ENCODE peak calls at places on chromosomes 3 and 15, in seven cellular contexts. R is RKO; E is GM19239; M is AG09319; L is naive thymus-derived CD8-positive, alpha-beta T cell; H is stomach; A is COR-L47. O is an unnamed sample.

GRCh38 chr15:66679657-66680108 is 22.4 kb upstream of the SMAD6 start:
- DNase-seq in E (no peak), M (no peak), H (peak; percentile 36), L (no peak), R (no peak), A (no peak), O (no peak)

GRCh38 chr3:120615863-120616599 is 19.9 kb downstream of the NDUFB4 start:
- DNase-seq in R (peak; percentile 51), M (peak; percentile 4), E (no peak), A (no peak), H (no peak), L (no peak), O (peak; percentile 94)

GRCh38 chr3:84666468-84666867 is 292.3 kb upstream of the CADM2 start:
- DNase-seq in R (peak; percentile 4), A (no peak), M (no peak), L (no peak), E (no peak), H (no peak), O (no peak)

GRCh38 chr3:98846101-98846500 is 55.4 kb downstream of the DCBLD2 start:
- DNase-seq in M (no peak), H (no peak), E (no peak), R (no peak), A (no peak), L (no peak), O (no peak)

GRCh38 chr3:72746412-72747411 is 101.5 kb downstream of the SHQ1 start:
- DNase-seq in M (no peak), R (no peak), L (no peak), E (no peak), H (no peak), A (no peak), O (no peak)

GRCh38 chr3:134710313-134710680 is 59.5 kb upstream of the KY start:
- DNase-seq in E (no peak), L (no peak), H (no peak), M (no peak), A (no peak), R (no peak), O (peak; percentile 64)

GRCh38 chr3:46498916-46499519 is 1.2 kb downstream of the RTP3 start:
- DNase-seq in R (no peak), L (no peak), M (no peak), H (no peak), E (no peak), A (no peak), O (no peak)

GRCh38 chr3:71581981-71582611 is 1.4 kb downstream of the FOXP1 start:
- DNase-seq in A (no peak), E (no peak), M (no peak), R (peak; percentile 64), H (peak; percentile 53), L (peak; percentile 22), O (no peak)

GRCh38 chr3:150216866-150217600 is 191.1 kb upstream of the TSC22D2 start:
- DNase-seq in A (peak; percentile 76), L (no peak), H (no peak), M (no peak), R (no peak), E (no peak), O (no peak)

GRCh38 chr15:43776101-43776717 is 557 bp downstream of the ELL3 start:
- DNase-seq in H (peak; percentile 45), M (no peak), R (no peak), L (no peak), A (no peak), E (peak; percentile 49), O (no peak)

GRCh38 chr3:127157181-127157828 is 35.6 kb upstream of the PRR23E start:
- DNase-seq in M (no peak), H (no peak), R (no peak), A (peak; percentile 99), E (no peak), L (no peak), O (no peak)

GRCh38 chr3:70805044-70805732 is 492.8 kb upstream of the MDFIC2 start:
- DNase-seq in R (no peak), E (no peak), M (no peak), A (no peak), L (no peak), H (no peak), O (no peak)

GRCh38 chr15:29568840-29569532 is 253.3 kb downstream of the TJP1 start:
- DNase-seq in R (no peak), M (no peak), E (no peak), A (peak; percentile 72), H (no peak), L (no peak), O (no peak)

GRCh38 chr3:149417174-149417573 is 39.7 kb upstream of the TM4SF1 start:
- DNase-seq in M (no peak), E (peak; percentile 12), R (no peak), A (no peak), L (no peak), H (no peak), O (no peak)

GRCh38 chr15:85388962-85389361 is 8.6 kb downstream of the AKAP13 start:
- DNase-seq in M (no peak), L (no peak), R (no peak), A (no peak), E (no peak), H (no peak), O (no peak)

GRCh38 chr3:48268936-48269551 is 28.1 kb downstream of the ZNF589 start:
- DNase-seq in L (no peak), H (no peak), E (no peak), A (no peak), M (no peak), R (no peak), O (no peak)

GRCh38 chr15:101189341-101189679 is 62.5 kb downstream of the CHSY1 start:
- DNase-seq in R (no peak), M (no peak), E (no peak), H (no peak), L (no peak), A (no peak), O (no peak)

GRCh38 chr3:49636883-49637609 is 37.1 kb upstream of the APEH start:
- DNase-seq in A (no peak), E (no peak), H (no peak), R (no peak), L (no peak), M (no peak), O (no peak)

GRCh38 chr3:136835817-136836510 is 17.0 kb downstream of the SLC35G2 start:
- DNase-seq in M (no peak), L (no peak), E (no peak), R (no peak), A (no peak), H (no peak), O (no peak)

GRCh38 chr3:124714218-124714853 is 15.9 kb upstream of the UMPS start:
- DNase-seq in R (no peak), E (no peak), A (no peak), L (no peak), M (no peak), H (no peak), O (no peak)

GRCh38 chr15:67117356-67117755 is 52.0 kb downstream of the SMAD3 start:
- DNase-seq in E (no peak), H (no peak), M (no peak), A (no peak), L (no peak), R (no peak), O (no peak)

GRCh38 chr3:69385723-69386483 is at the start of gene FRMD4B:
- DNase-seq in H (peak; percentile 86), A (peak; percentile 9), R (no peak), M (no peak), L (no peak), E (no peak), O (no peak)

GRCh38 chr15:78024141-78024567 is 53.4 kb downstream of the TBC1D2B start:
- DNase-seq in E (no peak), A (no peak), M (peak; percentile 16), H (no peak), L (no peak), R (no peak), O (no peak)